ENCODE peak calls at places on chromosomes 6 and 20, in six cellular contexts. F is stomach, Q is A549, M is upper lobe of left lung, Z is H1, W is SK-N-SH. V is an unnamed sample. For H3K9me3, the result is how much of the 10 kb centered on the place peaks cover.

GRCh38 chr6:121309768-121310473 is 24.4 kb downstream of the TBC1D32 start:
- DNase-seq in Q (no peak), Z (no peak), W (no peak), F (no peak), M (no peak), V (no peak)

GRCh38 chr20:8853805-8854338 is 215.0 kb upstream of the PLCB4 start:
- DNase-seq in F (no peak), Q (peak), M (no peak), W (peak), Z (no peak), V (peak)

GRCh38 chr20:25308671-25309394 is 60.9 kb downstream of the PYGB start:
- DNase-seq in Z (no peak), F (no peak), M (peak), Q (peak), W (no peak), V (no peak)

GRCh38 chr6:2124260-2124709 is 121.1 kb downstream of the GMDS start:
- DNase-seq in Q (no peak), M (peak), Z (no peak), W (no peak), F (no peak), V (no peak)

GRCh38 chr6:33905081-33905609 is 101.3 kb upstream of the MLN start:
- DNase-seq in W (no peak), F (no peak), M (no peak), Z (no peak), Q (no peak), V (no peak)

GRCh38 chr6:44078795-44079671 is 48.2 kb downstream of the MRPL14 start:
- DNase-seq in F (peak), W (peak), Z (no peak), Q (peak), M (no peak), V (peak)

GRCh38 chr20:57092900-57093238 is 173.6 kb downstream of the BMP7 start:
- DNase-seq in M (peak), W (no peak), F (no peak), Q (no peak), Z (no peak), V (no peak)

GRCh38 chr20:54550776-54551396 is 75.5 kb downstream of the DOK5 start:
- DNase-seq in Z (no peak), Q (no peak), F (no peak), W (no peak), M (no peak), V (no peak)

GRCh38 chr6:27138837-27139752 is 108.4 kb upstream of the PRSS16 start:
- DNase-seq in F (peak), M (peak), Q (peak), W (peak), Z (peak), V (no peak)

GRCh38 chr20:13443690-13444089 is 195.0 kb downstream of the TASP1 start:
- DNase-seq in M (no peak), Z (no peak), Q (no peak), W (no peak), F (no peak), V (no peak)

GRCh38 chr20:56540415-56540814 is 7.4 kb downstream of the FAM209B start:
- DNase-seq in Q (no peak), F (no peak), W (no peak), M (no peak), Z (no peak), V (no peak)

GRCh38 chr20:31542201-31542842 is 28.1 kb downstream of the HM13 start:
- DNase-seq in F (no peak), Q (no peak), M (no peak), Z (no peak), W (no peak), V (no peak)

GRCh38 chr20:38731738-38732113 is 7.4 kb downstream of the SLC32A1 start:
- DNase-seq in F (no peak), W (peak), Z (no peak), M (no peak), Q (no peak), V (no peak)

GRCh38 chr6:123945386-123945785 is 141.7 kb downstream of the NKAIN2 start:
- DNase-seq in M (no peak), Z (no peak), W (no peak), F (no peak), Q (no peak), V (no peak)

GRCh38 chr20:63854069-63854765 is 7.1 kb upstream of the ABHD16B start:
- DNase-seq in M (peak), Q (no peak), W (peak), Z (no peak), F (no peak), V (no peak)

GRCh38 chr20:38564680-38565079 is 16.3 kb upstream of the ADIG start:
- DNase-seq in W (no peak), M (no peak), Q (no peak), Z (no peak), F (no peak), V (no peak)

GRCh38 chr20:57322476-57322875 is 7.1 kb upstream of the SPO11 start:
- DNase-seq in W (no peak), Z (no peak), Q (no peak), F (no peak), M (no peak), V (no peak)

GRCh38 chr20:56722042-56722441 is 92.9 kb downstream of the TFAP2C start:
- DNase-seq in W (no peak), M (no peak), Z (no peak), Q (no peak), F (no peak), V (no peak)

DNA sequence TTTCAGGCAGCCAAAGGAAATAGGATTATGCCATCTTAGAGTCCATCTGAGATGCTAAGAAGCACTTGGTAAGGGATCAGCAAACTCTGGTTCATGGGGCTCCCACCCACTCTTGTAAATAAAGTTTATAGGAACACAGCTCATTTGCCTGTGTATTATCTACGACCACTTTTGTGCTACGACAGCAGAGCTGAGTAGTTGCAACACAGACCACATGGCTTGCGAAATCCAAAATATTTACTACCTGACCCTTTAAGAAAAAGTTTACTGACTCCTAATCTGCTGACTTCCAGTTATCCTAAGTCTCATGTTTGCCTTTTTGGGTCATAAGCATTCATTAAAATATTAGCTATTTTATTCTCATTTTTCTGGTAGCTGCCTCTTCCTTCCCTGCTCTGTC is 859.0 kb downstream of the QKI start:
- DNase-seq in F (no peak), W (no peak), Z (no peak), Q (no peak), M (no peak), V (no peak)
- H3K9me3 ChIP-seq in F (under half), W (under half), Z (under half), Q (under half), M (under half), V (under half)

DNA sequence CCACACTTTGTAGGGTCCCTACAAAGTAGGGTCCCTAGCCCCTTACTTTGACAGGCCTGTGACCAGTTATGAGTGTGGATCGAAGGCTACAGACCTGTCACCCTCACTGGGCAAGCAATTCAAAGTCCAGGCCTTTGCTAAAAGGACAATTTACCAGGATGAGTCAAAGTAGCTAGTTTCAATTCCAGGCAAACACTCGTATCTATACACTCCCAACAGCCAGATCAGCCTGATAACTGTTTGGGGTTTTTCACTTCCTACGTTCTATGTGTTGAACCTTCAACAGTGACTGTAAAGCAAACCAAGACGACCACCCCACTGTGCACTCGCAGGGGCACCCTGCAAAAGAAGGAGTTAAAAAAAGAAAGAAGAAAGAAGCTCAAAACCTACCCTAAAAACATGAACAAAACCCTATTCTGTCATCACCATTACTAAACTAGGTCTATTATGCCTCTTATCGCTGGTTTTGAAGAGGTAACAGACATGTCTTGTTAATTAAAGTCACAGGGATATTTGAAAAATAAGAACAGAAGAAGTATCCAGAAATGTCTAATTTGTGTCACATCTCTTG is 3.2 kb downstream of the GFOD1 start:
- DNase-seq in Q (no peak), W (no peak), Z (no peak), F (no peak), M (no peak), V (no peak)
- TF ChIP-seq EP300 in Q (no peak), W (no peak), Z (no peak), F (no peak), M (no peak), V (no peak)

GRCh38 chr6:7142228-7142801 is 34.6 kb downstream of the RREB1 start:
- DNase-seq in F (no peak), M (peak), Z (no peak), W (no peak), Q (no peak), V (no peak)
- H3K9me3 ChIP-seq in F (under half), M (under half), Z (under half), W (under half), Q (under half), V (under half)

DNA sequence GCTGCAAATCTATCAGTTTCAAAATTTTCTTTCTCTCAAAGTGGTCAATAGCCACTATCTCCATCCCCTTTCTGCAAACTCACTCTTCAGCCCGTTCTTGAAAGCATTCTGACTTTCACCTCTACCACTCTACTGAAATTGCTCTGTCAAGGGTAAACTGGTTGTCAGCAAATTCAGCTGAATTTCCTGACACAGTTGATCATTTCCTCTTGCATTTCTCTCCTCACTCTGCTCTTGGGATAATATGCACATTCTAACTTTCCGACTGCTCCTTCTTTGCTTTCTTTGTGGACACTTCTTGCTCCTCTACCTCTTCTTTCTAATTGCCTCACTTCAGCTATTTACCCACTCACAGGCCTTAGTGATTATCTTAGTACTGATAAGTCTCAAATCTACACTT is 73.7 kb upstream of the TINAG start:
- DNase-seq in Z (no peak), W (no peak), F (no peak), M (no peak), Q (no peak), V (no peak)
- TF ChIP-seq EP300 in Z (no peak), W (no peak), F (no peak), M (no peak), Q (no peak), V (no peak)

GRCh38 chr6:22622390-22622789 is 53.0 kb downstream of the HDGFL1 start:
- DNase-seq in F (no peak), W (peak), M (no peak), Q (no peak), Z (no peak), V (no peak)
- H3K9me3 ChIP-seq in F (under half), W (under half), M (under half), Q (under half), Z (under half), V (under half)

DNA sequence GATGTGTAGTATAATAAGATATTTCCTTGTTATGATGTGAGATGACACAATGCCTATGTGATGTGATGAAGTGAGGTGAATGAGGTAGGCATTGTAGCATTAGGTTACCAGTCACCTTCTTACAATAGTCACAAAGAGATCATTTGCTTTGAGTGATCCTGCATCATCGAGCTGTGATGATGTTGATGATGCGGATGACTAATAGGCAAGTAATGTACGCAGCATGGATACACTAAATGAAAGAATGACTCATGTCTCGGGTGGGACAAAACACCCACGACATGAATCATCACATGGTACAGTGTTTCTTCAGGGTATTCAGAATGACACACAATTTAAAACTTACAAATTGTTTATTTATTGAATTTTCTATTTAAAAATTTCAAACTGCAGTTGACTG is 806.3 kb upstream of the GJE1 start:
- DNase-seq in W (no peak), M (no peak), F (no peak), Z (no peak), Q (peak), V (no peak)
- TF ChIP-seq EP300 in W (no peak), M (no peak), F (no peak), Z (no peak), Q (no peak), V (no peak)

GRCh38 chr6:66161546-66162108 is 454.6 kb upstream of the EYS start:
- DNase-seq in W (no peak), M (no peak), F (no peak), Z (no peak), Q (no peak), V (no peak)
- H3K9me3 ChIP-seq in W (under half), M (under half), F (under half), Z (under half), Q (under half), V (under half)

DNA sequence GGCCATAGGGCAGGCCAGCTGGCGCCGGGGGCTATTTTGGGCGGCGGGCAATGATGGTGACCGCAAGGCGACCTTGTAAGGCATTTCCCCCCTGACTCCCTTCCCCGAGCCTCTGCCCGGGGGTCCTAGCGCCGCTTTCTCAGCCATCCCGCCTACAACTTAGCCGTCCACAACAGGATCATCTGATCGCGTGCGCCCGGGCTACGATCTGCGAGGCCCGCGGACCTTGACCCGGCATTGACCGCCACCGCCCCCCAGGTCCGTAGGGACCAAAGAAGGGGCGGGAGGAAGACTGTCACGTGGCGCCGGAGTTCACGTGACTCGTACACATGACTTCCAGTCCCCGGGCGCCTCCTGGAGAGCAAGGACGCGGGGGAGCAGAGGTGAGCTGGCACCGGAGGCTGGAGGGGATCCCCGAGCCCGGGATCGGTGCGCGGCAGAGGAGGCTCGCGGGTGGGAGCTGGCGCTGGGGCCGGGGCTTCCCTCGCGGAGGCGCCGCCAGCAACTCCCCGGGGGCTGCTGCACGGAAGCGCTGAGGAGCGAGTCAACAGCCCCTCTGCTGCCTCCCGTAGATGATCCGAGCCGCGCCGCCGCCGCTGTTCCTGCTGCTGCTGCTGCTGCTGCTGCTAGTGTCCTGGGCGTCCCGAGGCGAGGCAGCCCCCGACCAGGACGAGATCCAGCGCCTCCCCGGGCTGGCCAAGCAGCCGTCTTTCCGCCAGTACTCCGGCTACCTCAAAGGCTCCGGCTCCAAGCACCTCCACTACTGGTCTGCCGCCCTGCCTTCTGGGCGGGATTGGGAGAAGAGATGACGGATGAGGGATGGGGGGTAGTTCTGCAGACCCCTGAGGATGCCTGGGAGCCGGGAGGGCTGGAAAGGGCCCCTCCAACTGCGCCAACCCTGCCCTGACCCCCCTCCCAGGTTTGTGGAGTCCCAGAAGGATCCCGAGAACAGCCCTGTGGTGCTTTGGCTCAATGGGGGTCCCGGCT is at the start of the genes CTSA and NEURL2:
- DNase-seq in F (peak), Q (peak), M (peak), W (peak), Z (peak), V (peak)
- TF ChIP-seq EP300 in F (no peak), Q (no peak), M (no peak), W (no peak), Z (peak), V (peak)

GRCh38 chr6:4489538-4489937 is 286.7 kb upstream of the CDYL start:
- DNase-seq in Q (no peak), M (no peak), W (no peak), F (no peak), Z (no peak), V (no peak)

GRCh38 chr6:4488389-4488788 is 287.8 kb upstream of the CDYL start:
- DNase-seq in W (no peak), F (no peak), M (no peak), Z (no peak), Q (no peak), V (no peak)

GRCh38 chr6:4487538-4487937 is 288.7 kb upstream of the CDYL start:
- DNase-seq in Z (no peak), W (no peak), Q (peak), M (no peak), F (peak), V (no peak)

GRCh38 chr6:4485735-4486134 is 290.5 kb upstream of the CDYL start:
- DNase-seq in Z (no peak), F (no peak), Q (no peak), W (no peak), M (no peak), V (no peak)

DNA sequence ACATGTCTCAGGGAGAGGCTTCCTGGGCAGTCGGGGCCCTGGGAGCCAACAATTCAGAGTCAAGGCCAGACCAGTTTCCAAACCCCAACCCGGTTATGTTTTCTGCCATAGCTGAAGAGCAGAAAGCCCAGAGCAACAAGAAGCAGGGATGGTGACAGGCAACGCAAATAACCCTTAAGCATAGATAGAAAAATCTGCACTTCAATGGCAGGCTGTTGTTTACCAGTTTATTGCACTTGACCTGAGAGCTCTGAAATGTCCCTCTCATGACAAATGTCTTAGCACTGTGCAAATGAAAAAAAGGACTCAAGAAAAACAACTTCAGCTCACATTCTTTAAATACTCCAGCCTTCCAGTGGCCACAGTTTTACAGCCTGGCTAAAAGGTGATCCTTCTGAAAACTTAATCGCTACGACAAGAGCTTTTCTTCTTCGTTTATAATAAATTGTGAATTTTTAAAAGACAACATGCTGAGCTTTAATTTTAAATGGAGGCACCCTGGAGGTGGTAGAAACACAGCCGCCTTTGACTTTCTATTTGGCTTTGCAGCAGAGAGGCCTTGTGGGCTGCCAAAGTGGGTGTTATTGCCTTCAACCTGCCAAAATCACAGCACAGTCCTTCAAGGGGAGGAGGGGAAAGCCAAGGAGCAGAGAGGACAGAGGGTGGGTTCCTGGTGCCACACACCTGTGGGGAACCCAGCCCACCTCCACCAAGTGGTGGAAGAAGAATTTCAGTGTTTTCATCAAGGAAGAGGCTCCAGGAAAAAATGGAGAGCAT is 289.5 kb upstream of the CDYL start:
- DNase-seq in M (no peak), F (no peak), W (no peak), Z (no peak), Q (no peak), V (no peak)
- H3K9me3 ChIP-seq in M (under half), F (under half), W (under half), Z (under half), Q (under half), V (under half)

GRCh38 chr20:50558483-50558925 is 48.3 kb downstream of the PTPN1 start:
- DNase-seq in W (no peak), Q (peak), F (no peak), M (no peak), Z (no peak), V (no peak)
- TF ChIP-seq EP300 in W (no peak), Q (no peak), F (no peak), M (no peak), Z (no peak), V (no peak)